ENCODE peak calls at places on chromosomes 7 and 10, in ten cellular contexts. One of them, this sample, is unnamed.
A peak's percentile ranks its signal among the peaks of the same experiment; 100 is the strongest.

GRCh38 chr10:89695307-89695706 is 6.1 kb upstream of the KIF20B start:
- DNase-seq in NCI-H748 treated with DMSO at 0.1 percent for 48 hours: no peak
- DNase-seq in adipocyte: no peak
- DNase-seq in endothelial cell: no peak
- DNase-seq in NCI-H1092: no peak
- DNase-seq in activated naive CD4-positive, alpha-beta T cell treated with anti-CD3 and anti-CD28 coated beads, Interleukin-2, amount 50 U/mL, for 72 hours: no peak
- DNase-seq in AG09319: no peak
- DNase-seq in NAMALWA: no peak
- DNase-seq in fibroblast of mammary gland: no peak
- DNase-seq in NCI-H2107: no peak
- DNase-seq in this sample: no peak

GRCh38 chr7:118304100-118304499 is 79.6 kb downstream of the ANKRD7 start:
- DNase-seq in fibroblast of mammary gland: no peak
- DNase-seq in AG09319: no peak
- DNase-seq in NAMALWA: no peak
- DNase-seq in adipocyte: no peak
- DNase-seq in activated naive CD4-positive, alpha-beta T cell treated with anti-CD3 and anti-CD28 coated beads, Interleukin-2, amount 50 U/mL, for 72 hours: no peak
- DNase-seq in endothelial cell: no peak
- DNase-seq in NCI-H1092: no peak
- DNase-seq in NCI-H748 treated with DMSO at 0.1 percent for 48 hours: no peak
- DNase-seq in NCI-H2107: no peak
- DNase-seq in this sample: no peak

GRCh38 chr10:110209399-110209925 is 2.1 kb downstream of the MXI1 start:
- DNase-seq in fibroblast of mammary gland: peak; percentile 55
- DNase-seq in AG09319: no peak
- DNase-seq in NCI-H2107: no peak
- DNase-seq in NCI-H748 treated with DMSO at 0.1 percent for 48 hours: peak; percentile 38
- DNase-seq in activated naive CD4-positive, alpha-beta T cell treated with anti-CD3 and anti-CD28 coated beads, Interleukin-2, amount 50 U/mL, for 72 hours: no peak
- DNase-seq in endothelial cell: peak; percentile 42
- DNase-seq in adipocyte: peak; percentile 87
- DNase-seq in NAMALWA: peak; percentile 85
- DNase-seq in NCI-H1092: peak; percentile 2
- DNase-seq in this sample: no peak

GRCh38 chr10:86744067-86744725 is 12.2 kb upstream of the BMPR1A start:
- DNase-seq in NCI-H748 treated with DMSO at 0.1 percent for 48 hours: no peak
- DNase-seq in NCI-H1092: no peak
- DNase-seq in NCI-H2107: no peak
- DNase-seq in endothelial cell: no peak
- DNase-seq in NAMALWA: no peak
- DNase-seq in fibroblast of mammary gland: peak; percentile 22
- DNase-seq in activated naive CD4-positive, alpha-beta T cell treated with anti-CD3 and anti-CD28 coated beads, Interleukin-2, amount 50 U/mL, for 72 hours: no peak
- DNase-seq in adipocyte: peak; percentile 26
- DNase-seq in AG09319: no peak
- DNase-seq in this sample: no peak

GRCh38 chr7:143263266-143264195 is at the start of gene GSTK1:
- DNase-seq in NCI-H748 treated with DMSO at 0.1 percent for 48 hours: peak; percentile 31
- DNase-seq in adipocyte: peak; percentile 86
- DNase-seq in AG09319: peak; percentile 11
- DNase-seq in NAMALWA: peak; percentile 70
- DNase-seq in activated naive CD4-positive, alpha-beta T cell treated with anti-CD3 and anti-CD28 coated beads, Interleukin-2, amount 50 U/mL, for 72 hours: peak; percentile 86
- DNase-seq in fibroblast of mammary gland: peak; percentile 51
- DNase-seq in NCI-H2107: peak; percentile 37
- DNase-seq in NCI-H1092: peak; percentile 72
- DNase-seq in endothelial cell: peak; percentile 67
- DNase-seq in this sample: no peak

GRCh38 chr10:133127291-133128125 is 32.5 kb upstream of the KNDC1 start:
- DNase-seq in fibroblast of mammary gland: no peak
- DNase-seq in AG09319: no peak
- DNase-seq in NCI-H1092: no peak
- DNase-seq in endothelial cell: peak; percentile 52
- DNase-seq in activated naive CD4-positive, alpha-beta T cell treated with anti-CD3 and anti-CD28 coated beads, Interleukin-2, amount 50 U/mL, for 72 hours: peak; percentile 47
- DNase-seq in adipocyte: no peak
- DNase-seq in NAMALWA: peak; percentile 63
- DNase-seq in NCI-H2107: no peak
- DNase-seq in NCI-H748 treated with DMSO at 0.1 percent for 48 hours: no peak
- DNase-seq in this sample: no peak

GRCh38 chr7:81190997-81191747 is 272.3 kb upstream of the SEMA3C start:
- DNase-seq in fibroblast of mammary gland: peak; percentile 59
- DNase-seq in NCI-H1092: no peak
- DNase-seq in AG09319: no peak
- DNase-seq in NAMALWA: no peak
- DNase-seq in endothelial cell: no peak
- DNase-seq in NCI-H2107: no peak
- DNase-seq in adipocyte: peak; percentile 49
- DNase-seq in NCI-H748 treated with DMSO at 0.1 percent for 48 hours: no peak
- DNase-seq in activated naive CD4-positive, alpha-beta T cell treated with anti-CD3 and anti-CD28 coated beads, Interleukin-2, amount 50 U/mL, for 72 hours: no peak
- DNase-seq in this sample: no peak

GRCh38 chr10:71751515-71752224 is 21.6 kb downstream of the VSIR start:
- DNase-seq in NCI-H748 treated with DMSO at 0.1 percent for 48 hours: no peak
- DNase-seq in endothelial cell: no peak
- DNase-seq in NCI-H2107: no peak
- DNase-seq in adipocyte: no peak
- DNase-seq in AG09319: no peak
- DNase-seq in NAMALWA: no peak
- DNase-seq in NCI-H1092: no peak
- DNase-seq in activated naive CD4-positive, alpha-beta T cell treated with anti-CD3 and anti-CD28 coated beads, Interleukin-2, amount 50 U/mL, for 72 hours: peak; percentile 54
- DNase-seq in fibroblast of mammary gland: no peak
- DNase-seq in this sample: no peak

GRCh38 chr7:139099181-139099947 is 10.2 kb downstream of the ZC3HAV1 start:
- DNase-seq in NCI-H2107: no peak
- DNase-seq in fibroblast of mammary gland: peak; percentile 53
- DNase-seq in NCI-H748 treated with DMSO at 0.1 percent for 48 hours: no peak
- DNase-seq in endothelial cell: no peak
- DNase-seq in NAMALWA: no peak
- DNase-seq in activated naive CD4-positive, alpha-beta T cell treated with anti-CD3 and anti-CD28 coated beads, Interleukin-2, amount 50 U/mL, for 72 hours: no peak
- DNase-seq in AG09319: no peak
- DNase-seq in adipocyte: peak; percentile 52
- DNase-seq in NCI-H1092: no peak
- DNase-seq in this sample: no peak

GRCh38 chr10:76675561-76675950 is 962.1 kb downstream of the KCNMA1 start:
- DNase-seq in NCI-H748 treated with DMSO at 0.1 percent for 48 hours: no peak
- DNase-seq in activated naive CD4-positive, alpha-beta T cell treated with anti-CD3 and anti-CD28 coated beads, Interleukin-2, amount 50 U/mL, for 72 hours: no peak
- DNase-seq in AG09319: peak; percentile 0
- DNase-seq in NCI-H1092: no peak
- DNase-seq in NAMALWA: no peak
- DNase-seq in endothelial cell: no peak
- DNase-seq in NCI-H2107: no peak
- DNase-seq in fibroblast of mammary gland: no peak
- DNase-seq in adipocyte: peak; percentile 55
- DNase-seq in this sample: no peak

GRCh38 chr7:114342431-114343181 is 72.0 kb upstream of the FOXP2 start:
- DNase-seq in NCI-H1092: no peak
- DNase-seq in AG09319: no peak
- DNase-seq in NCI-H748 treated with DMSO at 0.1 percent for 48 hours: peak; percentile 57
- DNase-seq in NAMALWA: no peak
- DNase-seq in adipocyte: no peak
- DNase-seq in NCI-H2107: no peak
- DNase-seq in endothelial cell: no peak
- DNase-seq in fibroblast of mammary gland: no peak
- DNase-seq in activated naive CD4-positive, alpha-beta T cell treated with anti-CD3 and anti-CD28 coated beads, Interleukin-2, amount 50 U/mL, for 72 hours: no peak
- DNase-seq in this sample: no peak

GRCh38 chr10:103816431-103816830 is 38.9 kb downstream of the SH3PXD2A start:
- DNase-seq in NAMALWA: no peak
- DNase-seq in fibroblast of mammary gland: peak; percentile 40
- DNase-seq in endothelial cell: no peak
- DNase-seq in adipocyte: no peak
- DNase-seq in NCI-H1092: no peak
- DNase-seq in activated naive CD4-positive, alpha-beta T cell treated with anti-CD3 and anti-CD28 coated beads, Interleukin-2, amount 50 U/mL, for 72 hours: no peak
- DNase-seq in NCI-H748 treated with DMSO at 0.1 percent for 48 hours: no peak
- DNase-seq in NCI-H2107: no peak
- DNase-seq in AG09319: no peak
- DNase-seq in this sample: no peak

GRCh38 chr7:1842321-1843221 is 172.5 kb downstream of the ELFN1 start:
- DNase-seq in activated naive CD4-positive, alpha-beta T cell treated with anti-CD3 and anti-CD28 coated beads, Interleukin-2, amount 50 U/mL, for 72 hours: no peak
- DNase-seq in NAMALWA: peak; percentile 52
- DNase-seq in NCI-H2107: no peak
- DNase-seq in AG09319: no peak
- DNase-seq in NCI-H748 treated with DMSO at 0.1 percent for 48 hours: no peak
- DNase-seq in fibroblast of mammary gland: no peak
- DNase-seq in endothelial cell: no peak
- DNase-seq in adipocyte: peak; percentile 64
- DNase-seq in NCI-H1092: no peak
- DNase-seq in this sample: no peak

GRCh38 chr10:25852364-25852941 is 81.6 kb upstream of the MYO3A start:
- DNase-seq in NCI-H748 treated with DMSO at 0.1 percent for 48 hours: no peak
- DNase-seq in fibroblast of mammary gland: no peak
- DNase-seq in endothelial cell: no peak
- DNase-seq in activated naive CD4-positive, alpha-beta T cell treated with anti-CD3 and anti-CD28 coated beads, Interleukin-2, amount 50 U/mL, for 72 hours: no peak
- DNase-seq in adipocyte: no peak
- DNase-seq in NAMALWA: no peak
- DNase-seq in NCI-H1092: no peak
- DNase-seq in AG09319: no peak
- DNase-seq in NCI-H2107: no peak
- DNase-seq in this sample: no peak

GRCh38 chr7:14351167-14351566 is 361.7 kb upstream of the ETV1 start:
- DNase-seq in AG09319: no peak
- DNase-seq in adipocyte: no peak
- DNase-seq in NCI-H2107: no peak
- DNase-seq in NAMALWA: no peak
- DNase-seq in endothelial cell: no peak
- DNase-seq in fibroblast of mammary gland: no peak
- DNase-seq in NCI-H748 treated with DMSO at 0.1 percent for 48 hours: no peak
- DNase-seq in activated naive CD4-positive, alpha-beta T cell treated with anti-CD3 and anti-CD28 coated beads, Interleukin-2, amount 50 U/mL, for 72 hours: no peak
- DNase-seq in NCI-H1092: no peak
- DNase-seq in this sample: no peak

GRCh38 chr7:55469721-55470120 is 102.6 kb downstream of the VOPP1 start:
- DNase-seq in adipocyte: no peak
- DNase-seq in endothelial cell: no peak
- DNase-seq in AG09319: no peak
- DNase-seq in NCI-H2107: no peak
- DNase-seq in fibroblast of mammary gland: no peak
- DNase-seq in NAMALWA: no peak
- DNase-seq in NCI-H748 treated with DMSO at 0.1 percent for 48 hours: no peak
- DNase-seq in NCI-H1092: no peak
- DNase-seq in activated naive CD4-positive, alpha-beta T cell treated with anti-CD3 and anti-CD28 coated beads, Interleukin-2, amount 50 U/mL, for 72 hours: no peak
- DNase-seq in this sample: no peak

GRCh38 chr7:22863156-22863899 is 40.7 kb upstream of the TOMM7 start:
- DNase-seq in NCI-H2107: no peak
- DNase-seq in activated naive CD4-positive, alpha-beta T cell treated with anti-CD3 and anti-CD28 coated beads, Interleukin-2, amount 50 U/mL, for 72 hours: no peak
- DNase-seq in NCI-H748 treated with DMSO at 0.1 percent for 48 hours: no peak
- DNase-seq in adipocyte: no peak
- DNase-seq in AG09319: no peak
- DNase-seq in NAMALWA: no peak
- DNase-seq in fibroblast of mammary gland: no peak
- DNase-seq in NCI-H1092: no peak
- DNase-seq in endothelial cell: no peak
- DNase-seq in this sample: no peak

GRCh38 chr10:73856261-73856660 is 18.1 kb downstream of the CAMK2G start:
- DNase-seq in NCI-H2107: no peak
- DNase-seq in NAMALWA: no peak
- DNase-seq in NCI-H748 treated with DMSO at 0.1 percent for 48 hours: no peak
- DNase-seq in fibroblast of mammary gland: no peak
- DNase-seq in NCI-H1092: no peak
- DNase-seq in endothelial cell: no peak
- DNase-seq in AG09319: no peak
- DNase-seq in adipocyte: no peak
- DNase-seq in activated naive CD4-positive, alpha-beta T cell treated with anti-CD3 and anti-CD28 coated beads, Interleukin-2, amount 50 U/mL, for 72 hours: no peak
- DNase-seq in this sample: no peak

GRCh38 chr7:31408120-31408729 is 67.7 kb upstream of the NEUROD6 start:
- DNase-seq in NAMALWA: no peak
- DNase-seq in adipocyte: peak; percentile 42
- DNase-seq in NCI-H748 treated with DMSO at 0.1 percent for 48 hours: peak; percentile 66
- DNase-seq in fibroblast of mammary gland: peak; percentile 9
- DNase-seq in AG09319: no peak
- DNase-seq in NCI-H2107: no peak
- DNase-seq in endothelial cell: no peak
- DNase-seq in NCI-H1092: no peak
- DNase-seq in activated naive CD4-positive, alpha-beta T cell treated with anti-CD3 and anti-CD28 coated beads, Interleukin-2, amount 50 U/mL, for 72 hours: no peak
- DNase-seq in this sample: no peak

GRCh38 chr7:30525409-30525808 is 20.8 kb upstream of the GGCT start:
- DNase-seq in NCI-H2107: no peak
- DNase-seq in NCI-H748 treated with DMSO at 0.1 percent for 48 hours: no peak
- DNase-seq in fibroblast of mammary gland: no peak
- DNase-seq in AG09319: no peak
- DNase-seq in endothelial cell: no peak
- DNase-seq in NCI-H1092: no peak
- DNase-seq in NAMALWA: no peak
- DNase-seq in activated naive CD4-positive, alpha-beta T cell treated with anti-CD3 and anti-CD28 coated beads, Interleukin-2, amount 50 U/mL, for 72 hours: no peak
- DNase-seq in adipocyte: no peak
- DNase-seq in this sample: no peak

GRCh38 chr10:102963237-102963886 is 45.3 kb downstream of the CNNM2 start:
- DNase-seq in NCI-H748 treated with DMSO at 0.1 percent for 48 hours: no peak
- DNase-seq in adipocyte: peak; percentile 49
- DNase-seq in AG09319: peak; percentile 44
- DNase-seq in NAMALWA: no peak
- DNase-seq in activated naive CD4-positive, alpha-beta T cell treated with anti-CD3 and anti-CD28 coated beads, Interleukin-2, amount 50 U/mL, for 72 hours: no peak
- DNase-seq in NCI-H1092: no peak
- DNase-seq in fibroblast of mammary gland: peak; percentile 4
- DNase-seq in endothelial cell: no peak
- DNase-seq in NCI-H2107: no peak
- DNase-seq in this sample: no peak

GRCh38 chr10:11009471-11010308 is 8.0 kb upstream of the CELF2 start:
- DNase-seq in NCI-H748 treated with DMSO at 0.1 percent for 48 hours: no peak
- DNase-seq in NCI-H2107: no peak
- DNase-seq in adipocyte: no peak
- DNase-seq in fibroblast of mammary gland: peak; percentile 57
- DNase-seq in NCI-H1092: no peak
- DNase-seq in AG09319: no peak
- DNase-seq in activated naive CD4-positive, alpha-beta T cell treated with anti-CD3 and anti-CD28 coated beads, Interleukin-2, amount 50 U/mL, for 72 hours: no peak
- DNase-seq in endothelial cell: no peak
- DNase-seq in NAMALWA: no peak
- DNase-seq in this sample: no peak

GRCh38 chr10:73439055-73439454 is 5.7 kb upstream of the MSS51 start:
- DNase-seq in NCI-H2107: no peak
- DNase-seq in NAMALWA: no peak
- DNase-seq in NCI-H748 treated with DMSO at 0.1 percent for 48 hours: no peak
- DNase-seq in AG09319: no peak
- DNase-seq in endothelial cell: no peak
- DNase-seq in adipocyte: peak; percentile 21
- DNase-seq in activated naive CD4-positive, alpha-beta T cell treated with anti-CD3 and anti-CD28 coated beads, Interleukin-2, amount 50 U/mL, for 72 hours: no peak
- DNase-seq in NCI-H1092: no peak
- DNase-seq in fibroblast of mammary gland: peak; percentile 44
- DNase-seq in this sample: no peak

GRCh38 chr10:5945561-5946418 is 31.6 kb downstream of the IL15RA start:
- DNase-seq in endothelial cell: peak; percentile 52
- DNase-seq in NAMALWA: no peak
- DNase-seq in AG09319: peak; percentile 98
- DNase-seq in NCI-H748 treated with DMSO at 0.1 percent for 48 hours: no peak
- DNase-seq in activated naive CD4-positive, alpha-beta T cell treated with anti-CD3 and anti-CD28 coated beads, Interleukin-2, amount 50 U/mL, for 72 hours: no peak
- DNase-seq in adipocyte: peak; percentile 92
- DNase-seq in fibroblast of mammary gland: peak; percentile 92
- DNase-seq in NCI-H1092: no peak
- DNase-seq in NCI-H2107: no peak
- DNase-seq in this sample: no peak

GRCh38 chr7:121192834-121193233 is 136.0 kb upstream of the WNT16 start:
- DNase-seq in NCI-H2107: no peak
- DNase-seq in NCI-H748 treated with DMSO at 0.1 percent for 48 hours: no peak
- DNase-seq in endothelial cell: no peak
- DNase-seq in NCI-H1092: no peak
- DNase-seq in NAMALWA: no peak
- DNase-seq in adipocyte: peak; percentile 28
- DNase-seq in activated naive CD4-positive, alpha-beta T cell treated with anti-CD3 and anti-CD28 coated beads, Interleukin-2, amount 50 U/mL, for 72 hours: no peak
- DNase-seq in fibroblast of mammary gland: peak; percentile 44
- DNase-seq in AG09319: no peak
- DNase-seq in this sample: no peak

GRCh38 chr7:4638781-4639575 is 43.1 kb upstream of the FOXK1 start:
- DNase-seq in endothelial cell: no peak
- DNase-seq in adipocyte: no peak
- DNase-seq in NAMALWA: no peak
- DNase-seq in activated naive CD4-positive, alpha-beta T cell treated with anti-CD3 and anti-CD28 coated beads, Interleukin-2, amount 50 U/mL, for 72 hours: no peak
- DNase-seq in NCI-H748 treated with DMSO at 0.1 percent for 48 hours: no peak
- DNase-seq in fibroblast of mammary gland: no peak
- DNase-seq in NCI-H2107: no peak
- DNase-seq in NCI-H1092: no peak
- DNase-seq in AG09319: no peak
- DNase-seq in this sample: no peak

GRCh38 chr10:23344251-23344841 is at the start of gene C10orf67:
- DNase-seq in activated naive CD4-positive, alpha-beta T cell treated with anti-CD3 and anti-CD28 coated beads, Interleukin-2, amount 50 U/mL, for 72 hours: no peak
- DNase-seq in endothelial cell: peak; percentile 8
- DNase-seq in adipocyte: peak; percentile 52
- DNase-seq in fibroblast of mammary gland: peak; percentile 45
- DNase-seq in NCI-H748 treated with DMSO at 0.1 percent for 48 hours: peak; percentile 43
- DNase-seq in NCI-H1092: no peak
- DNase-seq in NAMALWA: no peak
- DNase-seq in AG09319: no peak
- DNase-seq in NCI-H2107: no peak
- DNase-seq in this sample: no peak

GRCh38 chr7:45977256-45977655 is 56.2 kb upstream of the IGFBP3 start:
- DNase-seq in NAMALWA: no peak
- DNase-seq in endothelial cell: no peak
- DNase-seq in adipocyte: no peak
- DNase-seq in AG09319: no peak
- DNase-seq in NCI-H1092: no peak
- DNase-seq in activated naive CD4-positive, alpha-beta T cell treated with anti-CD3 and anti-CD28 coated beads, Interleukin-2, amount 50 U/mL, for 72 hours: no peak
- DNase-seq in NCI-H2107: no peak
- DNase-seq in fibroblast of mammary gland: no peak
- DNase-seq in NCI-H748 treated with DMSO at 0.1 percent for 48 hours: no peak
- DNase-seq in this sample: no peak